ENCODE peak calls at places on chromosome 20, in nine cellular contexts. F is activated CD8-positive, alpha-beta T cell treated with anti-CD3 and anti-CD28 coated beads for 36 hours; M is IMR-90; A is AG04450; O is progenitor cell of endocrine pancreas; T is fibroblast of pulmonary artery; W is hepatocyte; J is AG10803; C is lower leg skin. Q is an unnamed sample.

GRCh38 chr20:29689411-29690225 is 1567.8 kb upstream of the DEFB115 start:
- DNase-seq in J (peak), T (peak), C (no peak), W (no peak), O (no peak), F (peak), M (no peak), A (no peak), Q (peak)

GRCh38 chr20:36856691-36857635 is 19.0 kb upstream of the TLDC2 start:
- DNase-seq in T (peak), W (no peak), J (peak), F (peak), A (no peak), O (no peak), C (no peak), M (peak), Q (no peak)

GRCh38 chr20:3380228-3381070 is 27.0 kb downstream of the DNAAF9 start:
- DNase-seq in M (peak), J (no peak), T (no peak), C (no peak), F (no peak), W (no peak), O (no peak), A (no peak), Q (no peak)

GRCh38 chr20:23049201-23049932 is at the start of gene THBD:
- DNase-seq in M (peak), J (peak), C (peak), T (peak), W (peak), A (no peak), O (no peak), F (peak), Q (peak)

GRCh38 chr20:62122659-62123449 is 579 bp downstream of the LSM14B start:
- DNase-seq in J (peak), F (peak), A (no peak), C (peak), O (peak), W (peak), M (no peak), T (peak), Q (peak)

GRCh38 chr20:49482621-49483017 is at the start of gene KCNB1:
- DNase-seq in M (peak), J (peak), T (peak), A (no peak), W (peak), F (peak), O (peak), C (no peak), Q (peak)

GRCh38 chr20:13148402-13148801 is 72.7 kb upstream of the ISM1 start:
- DNase-seq in A (no peak), O (no peak), T (no peak), C (no peak), M (no peak), F (no peak), J (no peak), W (no peak), Q (no peak)

GRCh38 chr20:44938637-44939036 is 21.6 kb downstream of the TOMM34 start:
- DNase-seq in M (no peak), F (no peak), W (no peak), C (no peak), O (no peak), J (no peak), T (peak), A (no peak), Q (no peak)

GRCh38 chr20:45792513-45793118 is 862 bp downstream of the DNTTIP1 start:
- DNase-seq in O (no peak), M (no peak), F (peak), J (no peak), T (no peak), C (no peak), A (no peak), W (no peak), Q (peak)

GRCh38 chr20:23752481-23753193 is 1.9 kb upstream of the CST1 start:
- DNase-seq in F (no peak), C (no peak), A (no peak), T (no peak), J (no peak), M (no peak), W (no peak), O (no peak), Q (no peak)

GRCh38 chr20:801678-802077 is 31.8 kb upstream of the FAM110A start:
- DNase-seq in C (no peak), W (no peak), J (no peak), F (no peak), T (no peak), M (no peak), A (no peak), O (no peak), Q (no peak)

GRCh38 chr20:40682104-40683045 is 6.7 kb downstream of the MAFB start:
- DNase-seq in A (no peak), C (peak), T (peak), F (no peak), J (peak), M (no peak), O (no peak), W (no peak), Q (no peak)

GRCh38 chr20:8492182-8492581 is 360.1 kb downstream of the PLCB1 start:
- DNase-seq in W (no peak), O (no peak), C (no peak), F (no peak), J (no peak), T (no peak), M (no peak), A (no peak), Q (no peak)

GRCh38 chr20:1207293-1207884 is 4.1 kb downstream of the C20orf202 start:
- DNase-seq in W (no peak), T (no peak), A (no peak), J (no peak), O (no peak), C (peak), M (no peak), F (no peak), Q (no peak)

GRCh38 chr20:48702388-48703041 is 125.3 kb downstream of the PREX1 start:
- DNase-seq in W (no peak), M (no peak), C (no peak), O (no peak), J (peak), T (no peak), A (no peak), F (no peak), Q (no peak)

GRCh38 chr20:31781945-31782344 is 37.2 kb upstream of the MYLK2 start:
- DNase-seq in F (no peak), A (no peak), M (peak), W (no peak), C (no peak), T (no peak), O (no peak), J (no peak), Q (no peak)

GRCh38 chr20:61799928-61800327 is 265.8 kb downstream of the TAF4 start:
- DNase-seq in F (no peak), A (no peak), O (no peak), W (no peak), M (no peak), C (no peak), J (no peak), T (no peak), Q (no peak)

GRCh38 chr20:51767018-51767866 is 948 bp downstream of the ATP9A start:
- DNase-seq in A (no peak), M (no peak), J (peak), W (peak), O (peak), C (peak), T (peak), F (peak), Q (peak)
- TF ChIP-seq CTCF in A (peak), M (peak), J (peak), W (peak), O (peak), C (no peak), T (peak), F (no peak), Q (no peak)

DNA sequence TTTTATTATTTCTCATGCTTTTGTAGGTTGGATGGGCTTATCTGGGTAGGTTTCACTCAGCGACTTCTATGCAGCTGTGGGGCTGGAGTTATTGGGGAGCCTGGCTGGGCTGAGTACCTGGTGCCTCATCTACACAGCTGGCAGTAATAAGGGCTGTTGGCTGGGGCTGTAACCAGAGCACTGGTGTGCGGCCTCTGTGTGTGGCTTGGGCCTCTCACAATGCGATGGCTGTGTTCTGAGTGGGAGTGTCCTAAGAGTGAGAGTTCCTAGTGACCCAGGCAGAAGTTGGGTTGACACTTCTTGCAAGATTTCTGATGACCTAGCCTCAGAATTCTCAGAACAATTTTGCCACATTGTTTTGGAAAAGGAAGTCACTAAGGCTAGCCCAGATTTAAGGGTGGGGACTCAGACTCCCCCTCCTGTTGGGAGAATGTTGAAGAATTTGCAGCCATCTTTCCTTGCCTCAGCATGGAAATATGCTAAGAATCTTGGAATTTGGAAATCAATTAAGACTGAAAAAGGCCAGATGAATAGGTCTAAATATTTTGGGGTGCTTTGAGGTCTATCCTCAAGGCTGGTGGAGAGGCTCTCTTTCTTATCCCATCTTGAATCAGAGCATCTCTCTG is 158.8 kb downstream of the SCP2D1 start:
- DNase-seq in M (no peak), W (no peak), O (no peak), T (no peak), C (no peak), F (no peak), J (no peak), A (no peak), Q (no peak)
- TF ChIP-seq CTCF in M (no peak), W (no peak), O (no peak), T (no peak), C (no peak), F (no peak), J (no peak), A (no peak), Q (no peak)

GRCh38 chr20:57387945-57388351 is 3.2 kb upstream of the RBM38 start:
- DNase-seq in F (no peak), T (no peak), O (no peak), C (peak), M (no peak), W (no peak), J (no peak), A (no peak), Q (no peak)

GRCh38 chr20:57390604-57391438 is at the start of gene RBM38:
- DNase-seq in T (peak), C (no peak), W (peak), F (peak), O (peak), J (peak), M (peak), A (peak), Q (peak)

GRCh38 chr20:57387463-57387862 is 3.7 kb upstream of the RBM38 start:
- DNase-seq in F (no peak), J (no peak), A (no peak), T (no peak), M (no peak), O (no peak), C (no peak), W (no peak), Q (no peak)

GRCh38 chr20:57389695-57390603 is 1.2 kb upstream of the RBM38 start:
- DNase-seq in A (no peak), F (peak), T (no peak), M (no peak), C (no peak), W (no peak), J (no peak), O (no peak), Q (peak)

GRCh38 chr20:57388953-57389694 is 2.1 kb upstream of the RBM38 start:
- DNase-seq in T (peak), M (peak), J (peak), C (peak), F (peak), O (peak), W (peak), A (no peak), Q (peak)
- TF ChIP-seq CTCF in T (peak), M (no peak), J (peak), C (no peak), F (peak), O (peak), W (peak), A (peak), Q (peak)

DNA sequence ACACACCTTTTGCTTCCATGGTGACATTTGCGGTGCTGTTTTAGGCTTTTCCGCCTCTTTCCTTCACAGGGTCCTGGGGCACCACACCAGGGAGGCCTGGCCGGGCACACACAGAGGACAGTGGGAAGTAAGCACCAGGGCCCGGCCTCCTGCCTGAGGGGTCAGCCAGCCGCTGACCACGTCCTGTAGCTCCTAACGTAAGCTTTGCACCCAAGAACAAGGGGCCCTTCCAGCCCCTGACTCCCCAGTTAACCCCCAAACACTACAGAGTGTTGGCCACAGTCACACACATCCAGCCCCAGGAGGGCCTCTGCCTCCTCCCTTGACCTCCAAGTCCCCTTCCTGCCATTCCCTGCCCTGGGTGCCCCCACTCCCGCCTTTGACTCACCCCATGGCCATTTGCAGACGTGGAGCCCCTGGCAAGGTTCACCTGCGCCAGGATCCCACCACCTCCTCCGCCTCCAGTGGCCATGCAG is 54.7 kb downstream of the YTHDF1 start:
- DNase-seq in M (no peak), J (no peak), W (no peak), F (no peak), C (no peak), T (no peak), O (no peak), A (no peak), Q (no peak)
- TF ChIP-seq CTCF in M (no peak), J (no peak), W (no peak), F (no peak), C (no peak), T (no peak), O (no peak), A (no peak), Q (no peak)

GRCh38 chr20:35478804-35479472 is 23.5 kb downstream of the CEP250 start:
- DNase-seq in A (no peak), T (peak), J (no peak), O (no peak), F (peak), M (no peak), C (no peak), W (no peak), Q (no peak)
- TF ChIP-seq CTCF in A (no peak), T (no peak), J (no peak), O (no peak), F (no peak), M (no peak), C (no peak), W (no peak), Q (peak)

GRCh38 chr20:63864978-63865640 is at the start of gene TPD52L2:
- DNase-seq in C (peak), F (peak), T (peak), J (peak), W (peak), O (peak), A (peak), M (peak), Q (peak)

GRCh38 chr20:63864545-63864977 is 509 bp upstream of the TPD52L2 start:
- DNase-seq in W (no peak), J (no peak), M (no peak), A (no peak), O (no peak), C (no peak), T (no peak), F (no peak), Q (no peak)

GRCh38 chr20:63863021-63863797 is 1.9 kb upstream of the TPD52L2 start:
- DNase-seq in J (no peak), A (no peak), O (no peak), T (no peak), C (no peak), W (no peak), M (no peak), F (no peak), Q (no peak)

GRCh38 chr20:63863798-63864544 is 1.1 kb upstream of the TPD52L2 start:
- DNase-seq in A (peak), W (peak), T (peak), J (peak), C (peak), F (peak), M (peak), O (peak), Q (peak)

GRCh38 chr20:63868264-63868663 is 3.2 kb downstream of the TPD52L2 start:
- DNase-seq in J (no peak), T (no peak), O (no peak), F (no peak), C (no peak), A (no peak), M (no peak), W (no peak), Q (no peak)
- TF ChIP-seq CTCF in J (no peak), T (no peak), O (no peak), F (no peak), C (no peak), A (no peak), M (no peak), W (no peak), Q (no peak)